ENCODE peak calls at places on chromosomes 2 and 18, in six cellular contexts. T, P, F, E, K and X are unnamed samples. For H3K9me3, the result is how much of the 10 kb centered on the place peaks cover.

GRCh38 chr2:100902833-100903405 is 83.0 kb downstream of the NPAS2 start:
- DNase-seq in K (no peak), P (no peak), F (no peak), E (peak), T (peak), X (no peak)

GRCh38 chr18:23675896-23676295 is 13.2 kb upstream of the ANKRD29 start:
- DNase-seq in K (no peak), T (peak), E (no peak), F (no peak), P (no peak), X (no peak)

GRCh38 chr2:185433824-185434223 is 304.8 kb upstream of the FSIP2 start:
- DNase-seq in T (no peak), E (no peak), P (no peak), F (no peak), K (no peak), X (no peak)

GRCh38 chr2:26144031-26144430 is 28.9 kb upstream of the GAREM2 start:
- DNase-seq in F (no peak), P (no peak), E (no peak), T (no peak), K (no peak), X (no peak)

GRCh38 chr2:216775043-216775453 is 79.7 kb upstream of the IGFBP5 start:
- DNase-seq in E (peak), K (no peak), T (peak), F (peak), P (peak), X (peak)

GRCh38 chr2:200350796-200351195 is 44.3 kb downstream of the SPATS2L start:
- DNase-seq in F (no peak), K (no peak), T (no peak), P (no peak), E (no peak), X (no peak)

GRCh38 chr2:137172162-137172561 is 406.8 kb downstream of the THSD7B start:
- DNase-seq in P (no peak), E (no peak), K (no peak), F (no peak), T (no peak), X (no peak)

GRCh38 chr2:202135111-202135874 is 62.2 kb downstream of the KIAA2012 start:
- DNase-seq in K (no peak), E (peak), F (peak), P (peak), T (peak), X (peak)

GRCh38 chr2:99881901-99882591 is 260.3 kb downstream of the AFF3 start:
- DNase-seq in F (no peak), T (no peak), P (no peak), K (no peak), E (peak), X (no peak)

GRCh38 chr2:222280795-222281194 is 18.0 kb downstream of the PAX3 start:
- DNase-seq in E (no peak), K (no peak), T (no peak), P (no peak), F (no peak), X (no peak)

GRCh38 chr2:129849559-129850160 is 129.8 kb upstream of the RAB6C start:
- DNase-seq in T (peak), P (no peak), E (no peak), F (no peak), K (no peak), X (no peak)

GRCh38 chr2:36658277-36658748 is 38.2 kb upstream of the VIT start:
- DNase-seq in E (no peak), F (no peak), K (no peak), P (no peak), T (peak), X (no peak)

GRCh38 chr18:59054892-59055291 is 84.8 kb upstream of the SEC11C start:
- DNase-seq in P (no peak), E (no peak), F (no peak), K (peak), T (no peak), X (peak)

GRCh38 chr2:177295479-177295878 is 31.0 kb upstream of the NFE2L2 start:
- DNase-seq in K (no peak), P (no peak), F (no peak), E (peak), T (no peak), X (no peak)

GRCh38 chr2:203798296-203799157 is 69.0 kb upstream of the CTLA4 start:
- DNase-seq in P (no peak), F (no peak), T (no peak), E (no peak), K (no peak), X (no peak)

GRCh38 chr2:20868377-20868776 is 45.5 kb upstream of the LDAH start:
- DNase-seq in T (no peak), F (no peak), E (no peak), P (no peak), K (no peak), X (no peak)

GRCh38 chr18:62718268-62718800 is 3.0 kb downstream of the PHLPP1 start:
- DNase-seq in K (no peak), P (no peak), T (no peak), E (no peak), F (no peak), X (no peak)

GRCh38 chr2:134782792-134783191 is 55.6 kb upstream of the ACMSD start:
- DNase-seq in P (no peak), T (peak), K (no peak), E (no peak), F (no peak), X (no peak)

GRCh38 chr2:108536133-108536780 is 2.0 kb downstream of the LIMS1 start:
- DNase-seq in T (peak), E (no peak), P (no peak), K (no peak), F (no peak), X (no peak)

GRCh38 chr2:234135750-234136221 is 85.3 kb downstream of the SPP2 start:
- DNase-seq in P (peak), E (peak), K (no peak), F (peak), T (peak), X (peak)

GRCh38 chr2:39787950-39788349 is 8.9 kb upstream of the THUMPD2 start:
- DNase-seq in P (no peak), F (no peak), K (no peak), E (no peak), T (no peak), X (no peak)

GRCh38 chr2:19073522-19073921 is 284.9 kb downstream of the OSR1 start:
- DNase-seq in F (peak), K (no peak), T (peak), P (peak), E (no peak), X (no peak)

GRCh38 chr2:69644506-69644979 is 1.0 kb upstream of the AAK1 start:
- DNase-seq in E (no peak), T (no peak), P (no peak), F (no peak), K (no peak), X (no peak)

GRCh38 chr18:65753520-65753919 is 2.7 kb downstream of the CDH7 start:
- DNase-seq in F (no peak), E (peak), T (peak), P (no peak), K (no peak), X (no peak)

GRCh38 chr2:52934354-52934898 is 833.2 kb upstream of the CHAC2 start:
- DNase-seq in E (no peak), F (no peak), K (no peak), T (peak), P (no peak), X (no peak)

GRCh38 chr2:52934920-52935640 is 832.5 kb upstream of the CHAC2 start:
- DNase-seq in E (no peak), F (no peak), P (no peak), K (no peak), T (no peak), X (no peak)

GRCh38 chr2:52929412-52929811 is 838.2 kb upstream of the CHAC2 start:
- DNase-seq in T (no peak), E (no peak), F (no peak), K (no peak), P (no peak), X (no peak)

GRCh38 chr2:52933878-52934277 is 833.7 kb upstream of the CHAC2 start:
- DNase-seq in P (no peak), T (peak), K (no peak), E (no peak), F (no peak), X (no peak)

DNA sequence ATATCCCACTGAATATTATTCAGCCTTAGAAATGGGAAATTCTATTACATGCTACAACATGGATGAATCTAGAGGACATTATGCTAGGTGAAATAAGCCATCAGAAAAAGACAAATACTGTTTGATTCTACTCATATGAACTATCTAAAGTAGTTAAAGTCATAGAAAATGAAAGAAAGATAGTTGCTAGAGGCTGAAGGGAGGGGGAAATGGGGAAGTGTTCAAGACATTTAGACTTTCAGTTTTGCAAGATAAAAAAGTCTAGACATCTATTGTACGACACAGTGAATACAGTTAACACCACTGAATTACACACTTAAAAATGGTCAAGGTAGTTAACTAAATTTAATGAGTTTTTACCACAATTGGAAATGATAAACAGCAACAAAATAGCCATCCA is 835.9 kb upstream of the CHAC2 start:
- DNase-seq in E (no peak), F (no peak), T (no peak), P (no peak), K (no peak), X (no peak)
- H3K9me3 ChIP-seq in E (under half), F (under half), T (under half), P (under half), K (under half), X (under half)

GRCh38 chr2:58341047-58341446 is 99.9 kb upstream of the FANCL start:
- DNase-seq in K (no peak), E (no peak), P (no peak), T (no peak), F (no peak), X (no peak)
- H3K4me3 ChIP-seq in K (no peak), E (no peak), P (no peak), T (no peak), F (no peak), X (no peak)

GRCh38 chr18:78128004-78128403 is 851.6 kb upstream of the SALL3 start:
- DNase-seq in F (no peak), K (no peak), P (no peak), T (no peak), E (no peak), X (no peak)
- H3K9me3 ChIP-seq in F (under half), K (under half), P (under half), T (under half), E (under half), X (under half)

GRCh38 chr2:22276696-22277095 is 1108.3 kb upstream of the KLHL29 start:
- DNase-seq in P (no peak), K (no peak), F (no peak), T (no peak), E (no peak), X (no peak)

GRCh38 chr2:22282215-22282614 is 1102.8 kb upstream of the KLHL29 start:
- DNase-seq in E (no peak), F (no peak), T (no peak), K (no peak), P (no peak), X (no peak)

GRCh38 chr2:22282902-22283301 is 1102.1 kb upstream of the KLHL29 start:
- DNase-seq in P (no peak), F (no peak), T (no peak), K (no peak), E (no peak), X (no peak)

DNA sequence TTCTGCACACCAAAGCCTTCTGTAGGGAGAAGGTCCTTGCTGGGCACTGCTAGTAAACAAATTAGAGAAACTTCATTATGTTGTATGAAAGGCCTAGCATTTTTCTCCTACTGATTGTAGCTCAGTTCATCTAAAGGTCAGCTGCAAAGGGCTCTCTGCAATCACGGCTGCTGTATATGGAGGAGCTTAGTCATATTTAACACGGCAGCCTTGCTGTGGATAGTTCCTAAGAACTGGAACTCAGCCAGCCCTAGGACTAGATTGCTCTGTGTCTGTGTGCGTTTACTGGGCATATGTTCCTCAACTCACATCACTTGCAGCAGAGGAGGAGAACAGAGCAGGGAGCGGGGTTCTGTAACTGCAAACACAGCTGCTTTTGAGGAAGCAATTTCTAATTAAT is 1103.9 kb upstream of the KLHL29 start:
- DNase-seq in K (no peak), P (no peak), T (no peak), F (no peak), E (peak), X (no peak)
- H3K4me3 ChIP-seq in K (no peak), P (no peak), T (no peak), F (no peak), E (no peak), X (no peak)

DNA sequence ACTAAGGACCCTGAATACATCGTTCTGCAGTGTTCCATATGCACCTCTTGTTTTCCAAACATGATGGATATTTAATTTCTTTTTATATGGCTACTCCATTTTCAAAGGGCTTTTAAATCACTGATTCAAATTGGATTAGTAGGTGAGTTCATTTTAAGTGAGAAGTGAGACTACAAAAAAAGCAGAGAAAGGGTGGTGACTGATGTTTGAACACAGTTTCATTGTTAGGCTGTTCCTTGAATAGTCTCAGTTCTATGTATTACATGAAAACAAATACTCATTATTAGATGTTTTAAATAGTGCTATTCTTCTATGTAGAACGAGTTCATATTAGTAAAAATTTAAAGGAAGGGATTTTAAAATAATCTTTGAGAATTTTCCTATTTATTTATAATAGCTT is 72.7 kb upstream of the STON1 start:
- DNase-seq in F (no peak), E (no peak), K (no peak), T (no peak), P (no peak), X (no peak)
- H3K9me3 ChIP-seq in F (under half), E (under half), K (under half), T (under half), P (under half), X (under half)

DNA sequence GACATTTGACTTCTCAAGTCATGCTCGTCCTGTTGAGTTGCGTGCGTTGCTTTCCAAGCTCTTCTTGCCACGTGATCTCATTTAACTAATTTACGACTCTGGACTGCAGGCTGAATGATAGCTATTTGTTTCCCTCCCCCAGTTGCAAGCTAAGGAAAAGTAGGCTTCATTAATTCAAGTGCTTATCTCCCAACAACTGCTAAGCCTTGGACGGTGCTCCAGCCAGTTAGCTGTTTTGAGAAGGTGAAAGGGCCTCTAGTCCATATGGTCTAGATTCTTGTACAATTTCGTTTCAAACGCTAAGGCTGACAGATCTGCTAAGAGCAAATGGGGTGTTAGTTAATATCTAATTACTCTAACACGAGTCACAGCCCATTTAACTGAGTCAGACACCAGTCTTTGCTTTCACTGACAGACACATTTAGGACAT is 21.1 kb downstream of the GPR45 start:
- DNase-seq in K (no peak), T (no peak), E (no peak), P (no peak), F (no peak), X (no peak)
- H3K4me3 ChIP-seq in K (no peak), T (no peak), E (no peak), P (no peak), F (no peak), X (no peak)

GRCh38 chr2:82023710-82024109 is 1719.2 kb upstream of the LRRTM1 start:
- DNase-seq in K (no peak), P (no peak), E (no peak), T (no peak), F (no peak), X (no peak)

DNA sequence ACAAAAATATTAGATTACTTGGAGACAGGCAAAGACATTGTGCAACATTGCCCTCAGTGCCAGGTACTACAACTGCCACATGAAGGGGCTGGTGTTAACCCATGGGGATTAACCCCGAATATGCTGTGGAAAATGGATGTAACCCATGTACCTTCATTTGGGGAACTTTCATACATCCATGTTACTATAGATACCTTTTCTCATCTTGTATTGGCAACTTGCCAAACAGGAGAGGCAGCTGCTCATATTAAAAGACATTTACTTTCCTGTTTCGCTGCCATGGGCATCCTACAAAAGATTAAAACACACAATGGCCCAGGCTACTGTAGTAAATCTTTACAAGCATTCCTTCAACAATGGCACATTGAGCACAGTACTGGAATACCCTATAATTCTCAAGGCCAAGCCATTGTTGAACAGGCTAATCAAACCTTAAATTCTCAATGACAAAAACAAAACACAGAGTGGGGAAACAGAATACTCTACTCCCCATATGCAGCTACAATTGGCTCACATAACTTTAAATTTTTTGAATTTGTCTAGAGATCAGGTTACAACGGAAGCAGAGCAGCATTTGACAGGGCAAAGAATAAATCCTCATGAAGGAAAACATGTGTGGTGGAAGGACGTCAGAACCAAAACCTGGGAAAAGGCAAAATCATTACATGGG is 1723.5 kb upstream of the LRRTM1 start:
- DNase-seq in K (no peak), F (no peak), P (no peak), E (no peak), T (no peak), X (no peak)
- H3K9me3 ChIP-seq in K (under half), F (under half), P (under half), E (under half), T (under half), X (under half)

GRCh38 chr2:190819835-190820234 is 60.8 kb upstream of the GLS start:
- DNase-seq in E (no peak), F (no peak), K (no peak), P (no peak), T (no peak), X (no peak)

GRCh38 chr2:190817082-190817481 is 63.5 kb upstream of the GLS start:
- DNase-seq in K (no peak), T (no peak), E (no peak), F (no peak), P (no peak), X (no peak)

GRCh38 chr2:190822038-190822437 is 58.6 kb upstream of the GLS start:
- DNase-seq in T (no peak), F (no peak), E (no peak), P (no peak), K (no peak), X (no peak)

GRCh38 chr2:190815223-190815622 is 65.4 kb upstream of the GLS start:
- DNase-seq in F (no peak), P (no peak), T (no peak), E (no peak), K (no peak), X (no peak)

GRCh38 chr2:190820416-190820815 is 60.2 kb upstream of the GLS start:
- DNase-seq in T (no peak), F (no peak), K (no peak), E (no peak), P (no peak), X (no peak)
- H3K4me3 ChIP-seq in T (no peak), F (no peak), K (no peak), E (no peak), P (no peak), X (no peak)

GRCh38 chr2:2726163-2726562 is 395.1 kb upstream of the MYT1L start:
- DNase-seq in T (no peak), K (no peak), F (no peak), E (no peak), P (no peak), X (no peak)
- H3K9me3 ChIP-seq in T (under half), K (under half), F (under half), E (under half), P (under half), X (under half)